ENCODE peak calls at places on chromosomes 4 and X, in six cellular contexts. I is right lobe of liver, R is testis, Q is tibial nerve, V is HepG2, D is lower leg skin. K is an unnamed sample.

GRCh38 chrX:46376246-46376885 is 168.9 kb downstream of the ZNF674 start:
- DNase-seq in D (peak; percentile 14), R (peak; percentile 28), I (no peak), V (peak; percentile 57), Q (no peak), K (no peak)

GRCh38 chr4:55125087-55125721 is at the start of gene KDR:
- DNase-seq in D (no peak), V (no peak), R (peak; percentile 50), Q (no peak), I (peak; percentile 65), K (peak; percentile 15)

GRCh38 chr4:183670251-183670650 is 11.2 kb downstream of the TRAPPC11 start:
- DNase-seq in V (no peak), I (no peak), Q (no peak), R (no peak), D (no peak), K (no peak)

GRCh38 chrX:120251471-120252011 is 929 bp downstream of the ZBTB33 start:
- DNase-seq in D (no peak), Q (no peak), I (peak; percentile 29), V (peak; percentile 3), R (peak; percentile 51), K (peak; percentile 16)

GRCh38 chr4:165328101-165328425 is 594 bp downstream of the MSMO1 start:
- DNase-seq in V (no peak), Q (no peak), I (no peak), R (no peak), D (no peak), K (no peak)

GRCh38 chr4:71195932-71196331 is 142.9 kb upstream of the SLC4A4 start:
- DNase-seq in V (no peak), D (no peak), I (no peak), Q (no peak), R (no peak), K (no peak)

GRCh38 chr4:87375719-87376291 is 15.2 kb downstream of the HSD17B11 start:
- DNase-seq in D (no peak), I (no peak), R (peak; percentile 52), V (peak; percentile 61), Q (no peak), K (peak; percentile 67)

GRCh38 chr4:66032571-66032970 is 362.3 kb upstream of the EPHA5 start:
- DNase-seq in D (no peak), I (no peak), Q (no peak), V (no peak), R (no peak), K (no peak)

GRCh38 chr4:136319789-136320470 is 1212.4 kb downstream of the PCDH18 start:
- DNase-seq in Q (no peak), D (no peak), R (no peak), V (peak; percentile 5), I (no peak), K (no peak)

GRCh38 chr4:142354794-142355416 is 491.2 kb downstream of the INPP4B start:
- DNase-seq in V (no peak), D (no peak), Q (no peak), R (no peak), I (no peak), K (no peak)

GRCh38 chr4:15753786-15754185 is 24.3 kb upstream of the CD38 start:
- DNase-seq in I (peak; percentile 61), V (no peak), Q (no peak), D (no peak), R (no peak), K (peak; percentile 14)

GRCh38 chr4:96293806-96294205 is 453.9 kb downstream of the PDHA2 start:
- DNase-seq in R (no peak), I (no peak), V (no peak), Q (no peak), D (no peak), K (no peak)

GRCh38 chr4:182913036-182913435 is 4.2 kb downstream of the DCTD start:
- DNase-seq in V (no peak), R (no peak), D (no peak), Q (no peak), I (no peak), K (no peak)

GRCh38 chr4:94063084-94063483 is 144.6 kb upstream of the SMARCAD1 start:
- DNase-seq in V (no peak), I (no peak), R (no peak), D (no peak), Q (no peak), K (no peak)

GRCh38 chr4:118175506-118175905 is 141.2 kb downstream of the NDST3 start:
- DNase-seq in I (no peak), D (no peak), R (no peak), V (no peak), Q (no peak), K (no peak)

GRCh38 chr4:4488405-4489404 is 53.1 kb downstream of the STX18 start:
- DNase-seq in I (peak; percentile 53), V (peak; percentile 64), R (peak; percentile 81), D (peak; percentile 54), Q (peak; percentile 33), K (peak; percentile 76)

GRCh38 chrX:20571611-20572010 is 304.9 kb upstream of the RPS6KA3 start:
- DNase-seq in R (no peak), Q (no peak), V (no peak), I (no peak), D (no peak), K (no peak)

GRCh38 chrX:88603237-88603636 is 143.8 kb upstream of the CPXCR1 start:
- DNase-seq in V (no peak), R (no peak), I (no peak), Q (no peak), D (no peak), K (no peak)

GRCh38 chrX:38275615-38276014 is 51.7 kb downstream of the RPGR start:
- DNase-seq in V (peak; percentile 51), I (no peak), Q (no peak), R (no peak), D (no peak), K (no peak)

GRCh38 chr4:15444276-15444675 is 16.4 kb downstream of the C1QTNF7 start:
- DNase-seq in V (no peak), Q (no peak), R (no peak), I (no peak), D (no peak), K (no peak)

GRCh38 chr4:12583286-12583685 is 900.9 kb downstream of the RAB28 start:
- DNase-seq in V (no peak), D (no peak), I (no peak), Q (no peak), R (no peak), K (no peak)

GRCh38 chr4:152946460-152946859 is 10.3 kb downstream of the FHDC1 start:
- DNase-seq in R (no peak), V (no peak), I (no peak), D (no peak), Q (no peak), K (no peak)

GRCh38 chr4:173652283-173652931 is 122.4 kb upstream of the HAND2 start:
- DNase-seq in I (no peak), D (no peak), R (no peak), Q (no peak), V (no peak), K (no peak)
- H3K4me3 ChIP-seq in I (no peak overlapping the region), D (no peak overlapping the region), R (no peak overlapping the region), Q (no peak overlapping the region), V (no peak overlapping the region), K (no peak overlapping the region)

GRCh38 chr4:82900335-82901128 is at the start of gene THAP9:
- DNase-seq in I (peak; percentile 99), D (peak; percentile 99), V (peak; percentile 98), Q (peak; percentile 97), R (peak; percentile 99), K (peak; percentile 99)

GRCh38 chr4:82899339-82899738 is 1.2 kb upstream of the THAP9 start:
- DNase-seq in I (no peak), R (no peak), D (no peak), V (no peak), Q (no peak), K (no peak)

GRCh38 chr4:82900016-82900334 is 560 bp upstream of the THAP9 start:
- DNase-seq in V (no peak), I (no peak), Q (no peak), R (no peak), D (no peak), K (no peak)

GRCh38 chr4:82903737-82904136 is 3.2 kb downstream of the THAP9 start:
- DNase-seq in R (no peak), I (no peak), Q (no peak), V (no peak), D (no peak), K (no peak)

GRCh38 chr4:82901129-82901718 is 689 bp downstream of the THAP9 start:
- DNase-seq in D (no peak), R (no peak), Q (no peak), I (no peak), V (no peak), K (no peak)
- TF ChIP-seq POLR2A in D (no peak), R (no peak), Q (no peak), I (no peak), V (no peak), K (no peak)

GRCh38 chr4:154911608-154912098 is 130.6 kb downstream of the RBM46 start:
- DNase-seq in R (no peak), Q (no peak), D (no peak), I (no peak), V (no peak), K (no peak)

GRCh38 chr4:154908168-154908567 is 127.1 kb downstream of the RBM46 start:
- DNase-seq in R (no peak), V (no peak), D (no peak), I (no peak), Q (no peak), K (no peak)

GRCh38 chr4:154916068-154916467 is 135.0 kb downstream of the RBM46 start:
- DNase-seq in R (no peak), I (no peak), D (no peak), Q (no peak), V (no peak), K (no peak)

DNA sequence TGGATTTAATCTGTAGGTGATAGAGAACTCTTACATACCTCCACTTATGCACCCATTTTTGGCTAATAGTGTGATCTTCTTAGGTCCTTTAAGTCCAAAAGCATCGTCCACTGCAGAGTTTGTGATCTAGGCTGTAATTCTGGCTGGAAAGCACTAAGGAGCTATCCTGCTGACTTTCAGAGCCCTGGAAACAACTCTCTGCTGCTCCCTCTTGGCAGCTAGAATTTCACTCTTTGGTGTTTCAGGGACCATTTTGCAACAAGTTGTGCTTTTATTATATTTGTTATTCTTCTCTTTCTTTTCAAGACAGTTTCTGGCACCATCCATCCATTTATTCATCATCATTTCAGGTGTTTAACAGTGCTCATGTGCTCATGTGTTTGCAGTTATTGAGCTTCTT is 130.0 kb downstream of the RBM46 start:
- DNase-seq in Q (no peak), V (peak; percentile 3), R (peak; percentile 29), D (no peak), I (no peak), K (no peak)
- TF ChIP-seq CTCF in Q (no peak), V (no peak), R (no peak), D (no peak), I (peak; percentile 5), K (no peak)

GRCh38 chr4:158809611-158810486 is 41.0 kb downstream of the FNIP2 start:
- DNase-seq in V (no peak), Q (no peak), I (no peak), D (peak; percentile 72), R (peak; percentile 26), K (no peak)
- H3K4me3 ChIP-seq in V (no peak overlapping the region), Q (no peak overlapping the region), I (no peak overlapping the region), D (no peak overlapping the region), R (no peak overlapping the region), K (no peak overlapping the region)

DNA sequence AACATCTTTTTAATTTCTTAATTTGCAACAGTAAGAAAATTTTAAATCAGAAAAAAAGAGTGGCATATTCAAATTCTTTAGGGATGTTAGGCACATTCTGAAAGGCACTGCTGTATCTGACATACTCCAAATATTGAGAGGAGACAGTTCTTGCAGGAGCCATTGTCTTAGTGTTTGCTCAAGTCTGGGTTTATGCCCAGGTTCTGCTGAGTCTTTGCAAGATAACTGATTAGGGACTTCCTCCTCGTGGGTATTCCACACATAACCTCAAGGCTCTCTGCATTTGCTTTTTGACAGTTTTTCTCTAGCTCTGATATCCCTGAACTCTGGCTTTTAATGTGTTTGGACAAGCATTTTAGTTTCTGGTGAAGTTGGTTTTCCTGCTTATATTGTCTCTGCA is 52.6 kb downstream of the RPS3A start:
- DNase-seq in D (no peak), Q (no peak), V (no peak), I (no peak), R (no peak), K (no peak)
- TF ChIP-seq POLR2A in D (no peak), Q (no peak), V (no peak), I (no peak), R (no peak), K (no peak)

K was measured in body of pancreas.